ENCODE peak calls at places on chromosomes 4 and X, in eight cellular contexts. J is H54, Y is body of pancreas, T is ovary, C is suprapubic skin, N is uterus, U is adrenal gland, Z is breast epithelium. E is an unnamed sample.

GRCh38 chrX:148811236-148811635 is 310.8 kb downstream of the AFF2 start:
- DNase-seq in Y (no peak), J (no peak), U (no peak), T (no peak), C (no peak), Z (no peak), N (no peak), E (no peak)

GRCh38 chrX:39818071-39818470 is 279.7 kb downstream of the BCOR start:
- DNase-seq in U (no peak), Y (no peak), Z (no peak), J (no peak), C (no peak), T (no peak), N (no peak), E (no peak)

GRCh38 chrX:13956998-13957397 is 72.7 kb downstream of the GEMIN8 start:
- DNase-seq in N (no peak), T (no peak), C (no peak), Z (no peak), U (no peak), J (no peak), Y (no peak), E (no peak)

GRCh38 chrX:2596050-2596449 is 95.0 kb upstream of the CD99 start:
- DNase-seq in C (no peak), U (no peak), Y (no peak), N (no peak), Z (no peak), T (no peak), J (no peak), E (no peak)

GRCh38 chr4:152704788-152705187 is 25.0 kb upstream of the TMEM154 start:
- DNase-seq in J (no peak), Y (no peak), T (no peak), Z (no peak), C (no peak), N (no peak), U (no peak), E (no peak)

GRCh38 chr4:35151816-35152572 is 1092.3 kb downstream of the ARAP2 start:
- DNase-seq in U (no peak), C (no peak), Y (peak; percentile 21), T (no peak), Z (no peak), J (no peak), N (no peak), E (peak; percentile 4)

GRCh38 chr4:175427751-175428150 is 384.3 kb downstream of the GPM6A start:
- DNase-seq in C (no peak), Z (no peak), U (no peak), Y (no peak), N (no peak), J (no peak), T (no peak), E (no peak)

GRCh38 chr4:7183780-7184460 is 8.4 kb upstream of the SORCS2 start:
- DNase-seq in Y (no peak), C (peak; percentile 29), T (no peak), U (no peak), Z (peak; percentile 14), N (peak; percentile 2), J (no peak), E (no peak)

GRCh38 chr4:114015444-114015899 is 36.0 kb upstream of the ARSJ start:
- DNase-seq in C (no peak), Z (no peak), J (peak; percentile 17), T (no peak), N (no peak), Y (no peak), U (no peak), E (no peak)

GRCh38 chr4:60757986-60758385 is 442.1 kb upstream of the ADGRL3 start:
- DNase-seq in C (no peak), Y (no peak), T (no peak), N (no peak), J (no peak), U (no peak), Z (no peak), E (no peak)

GRCh38 chrX:101108293-101108692 is 10.3 kb downstream of the CENPI start:
- DNase-seq in C (no peak), U (no peak), J (no peak), Z (no peak), Y (no peak), N (no peak), T (no peak), E (no peak)

GRCh38 chr4:154082760-154083530 is 294.1 kb upstream of the SFRP2 start:
- DNase-seq in J (no peak), Z (no peak), Y (no peak), T (no peak), N (no peak), C (no peak), U (no peak), E (peak; percentile 32)

GRCh38 chr4:53235547-53235946 is 130.3 kb downstream of the SCFD2 start:
- DNase-seq in U (no peak), Z (no peak), J (no peak), T (no peak), Y (no peak), N (no peak), C (no peak), E (no peak)

GRCh38 chr4:27861381-27861787 is 1000.7 kb downstream of the STIM2 start:
- DNase-seq in Z (no peak), Y (peak; percentile 13), U (no peak), T (no peak), N (no peak), J (peak; percentile 0), C (no peak), E (no peak)

GRCh38 chr4:74230902-74231499 is 73.1 kb downstream of the MTHFD2L start:
- DNase-seq in N (no peak), T (no peak), Z (no peak), U (no peak), J (no peak), C (no peak), Y (no peak), E (no peak)

DNA sequence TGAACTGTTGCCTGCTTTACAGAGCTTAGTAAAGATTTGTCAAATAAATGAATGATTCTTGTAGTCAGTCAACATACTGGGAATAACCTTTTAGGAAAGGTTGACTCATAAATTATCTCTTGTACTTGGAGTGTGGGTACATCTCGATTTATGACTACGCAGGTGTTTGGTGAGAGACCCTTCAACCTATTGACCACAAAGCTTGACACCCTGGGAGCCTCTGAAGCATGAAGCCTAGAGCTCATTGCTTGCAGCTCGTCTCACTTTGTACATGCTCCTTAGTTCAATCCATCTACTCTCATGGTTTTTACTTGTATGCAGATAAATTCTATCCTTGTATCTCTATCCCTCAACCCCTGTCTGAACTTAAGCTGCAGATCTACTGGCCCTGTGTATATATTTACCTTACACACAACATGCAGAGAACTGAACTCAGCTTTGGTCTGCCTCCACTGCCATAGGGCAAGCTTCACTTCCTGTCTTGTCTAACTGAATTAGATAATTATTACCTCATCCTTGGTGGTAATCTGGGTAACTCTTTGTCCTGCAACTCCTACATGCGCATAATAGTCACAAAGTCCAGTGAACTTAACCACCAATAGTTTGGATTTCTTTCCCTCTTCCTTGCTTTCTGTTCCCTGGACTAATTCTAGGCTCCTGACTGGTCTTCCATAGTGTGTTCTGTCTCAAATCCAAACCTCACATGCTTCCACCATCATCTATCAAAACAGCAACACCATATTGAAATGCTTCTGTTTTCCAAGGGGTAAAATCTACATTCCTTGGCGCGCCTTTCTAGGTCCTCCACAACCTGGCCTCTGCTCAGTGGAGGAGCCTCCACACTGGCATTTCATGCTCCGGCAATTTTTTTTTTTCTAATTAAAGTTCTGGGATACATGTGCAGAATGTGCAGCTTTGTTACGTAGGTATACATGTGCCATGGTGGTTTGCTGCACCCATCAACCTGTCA is 32.2 kb upstream of the FAT1 start:
- DNase-seq in Z (no peak), C (no peak), Y (no peak), T (no peak), U (no peak), J (no peak), N (no peak), E (no peak)
- TF ChIP-seq POLR2A in Z (no peak), C (no peak), Y (no peak), T (no peak), U (no peak), J (no peak), N (no peak), E (no peak)

DNA sequence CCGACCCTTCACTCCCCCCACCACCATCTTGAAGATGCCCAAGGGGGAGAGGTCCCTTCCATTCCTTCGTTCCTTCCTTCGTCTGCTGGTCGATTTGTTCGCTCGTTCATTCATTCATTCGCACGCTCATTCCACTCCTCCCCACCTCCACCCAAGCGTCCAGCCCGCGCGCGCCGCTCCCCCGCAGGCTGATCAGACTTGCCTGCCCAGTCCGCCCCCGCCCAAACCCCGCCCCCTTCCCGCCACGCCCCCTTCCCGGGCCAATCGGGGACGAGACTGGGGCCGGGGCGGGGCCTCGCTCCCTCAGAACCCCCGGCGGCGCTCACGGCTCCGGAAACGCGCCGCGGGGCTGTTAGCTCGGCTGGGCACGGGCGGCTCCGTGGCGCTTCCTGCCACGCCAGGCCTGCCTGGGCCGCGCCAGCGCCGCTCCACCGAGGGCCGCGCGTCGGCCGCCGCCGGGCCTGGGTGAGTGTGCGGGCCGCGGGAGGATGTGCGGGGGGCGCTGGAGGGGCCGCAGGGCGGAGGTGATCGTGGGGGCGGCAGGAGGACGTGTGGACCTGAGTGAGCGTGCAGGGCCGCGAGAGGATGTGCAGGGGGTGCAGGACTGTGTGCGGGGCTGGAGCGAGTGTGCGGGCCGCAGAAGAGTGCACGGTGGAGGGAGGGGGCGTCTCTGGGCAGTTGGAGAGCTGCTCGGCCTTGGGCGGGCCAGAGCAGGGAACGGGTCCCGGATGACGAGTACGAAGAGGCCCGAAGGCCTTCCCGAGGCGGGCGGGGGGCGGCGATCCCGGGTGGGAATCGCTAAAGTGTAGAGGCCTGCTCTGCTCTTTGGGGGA is at the start of gene ZNF275:
- DNase-seq in J (peak; percentile 86), U (peak; percentile 80), N (peak; percentile 81), Y (peak; percentile 81), Z (peak; percentile 62), C (peak; percentile 83), T (peak; percentile 86), E (peak; percentile 91)
- TF ChIP-seq POLR2A in J (peak; percentile 73), U (peak; percentile 88), N (peak; percentile 21), Y (peak; percentile 35), Z (no peak), C (no peak), T (peak; percentile 79), E (peak; percentile 45)

DNA sequence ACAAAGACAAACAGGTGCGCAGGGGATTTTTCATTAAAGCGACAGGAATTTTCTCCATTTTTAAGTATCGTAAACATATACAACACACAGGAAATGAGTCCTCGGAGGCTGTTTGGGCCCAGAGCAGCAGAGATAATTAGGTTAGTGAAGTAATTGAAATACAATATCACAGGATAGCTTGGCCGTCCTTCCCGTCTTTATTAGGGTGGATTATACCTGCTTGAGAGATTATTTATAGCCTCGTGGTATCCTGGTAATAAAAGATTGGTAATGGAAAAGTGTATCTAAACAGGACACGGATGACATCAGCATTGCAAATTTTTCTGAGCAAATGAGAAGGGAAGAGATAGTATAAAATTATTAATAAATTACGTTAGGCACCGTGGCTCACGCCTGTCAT is 68.2 kb downstream of the CRLF2 start:
- DNase-seq in U (no peak), Y (no peak), J (no peak), C (no peak), T (no peak), N (no peak), Z (no peak), E (no peak)
- TF ChIP-seq POLR2A in U (no peak), Y (no peak), J (no peak), C (no peak), T (no peak), N (no peak), Z (no peak), E (no peak)

DNA sequence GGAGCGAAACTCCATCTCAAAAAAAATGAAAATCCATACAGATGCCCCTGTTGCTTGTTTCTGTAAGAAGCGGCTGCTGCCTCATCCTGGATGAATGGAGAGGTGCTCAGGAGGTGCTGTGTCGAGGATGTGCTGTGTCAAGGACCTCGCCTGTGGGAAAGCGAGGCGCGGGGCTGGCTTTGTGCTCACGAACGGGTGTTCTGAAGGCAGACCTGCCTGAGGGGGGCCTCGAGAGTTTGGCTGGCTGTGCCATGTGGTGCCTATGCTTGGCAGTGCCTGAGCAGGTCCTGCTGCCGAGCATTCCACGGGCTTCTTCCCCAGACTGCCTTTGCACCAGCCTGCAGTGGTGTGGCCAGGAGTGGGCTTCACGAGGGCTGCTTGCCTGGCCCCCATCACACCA is 61.5 kb downstream of the NSD2 start:
- DNase-seq in T (no peak), Y (no peak), C (no peak), N (no peak), J (no peak), Z (no peak), U (no peak), E (no peak)
- TF ChIP-seq POLR2A in T (no peak), Y (no peak), C (no peak), N (no peak), J (no peak), Z (no peak), U (no peak), E (no peak)